ENCODE peak calls at places on chromosomes 13 and 19, in ten cellular contexts. P is RWPE1, I is T47D, S is astrocyte of the hippocampus, C is hippocampal formation, W is activated B cell treated with CpG ODN at 0.5 μM for 24 hours, M is T-helper 9 cell, J is activated T-cell treated with anti-CD3 and anti-CD28 coated beads for 24 hours, K is head of caudate nucleus, N is occipital lobe. G is an unnamed sample.

GRCh38 chr13:103698000-103698399 is 631.8 kb upstream of the SLC10A2 start:
- DNase-seq in P (no peak), I (peak; percentile 49), S (no peak), C (no peak), W (no peak), M (no peak), J (no peak), K (no peak), N (no peak), G (no peak)

GRCh38 chr13:21106089-21106488 is 44.7 kb upstream of the LATS2 start:
- DNase-seq in P (no peak), I (no peak), S (peak; percentile 78), C (no peak), W (no peak), M (no peak), J (no peak), K (no peak), N (no peak), G (no peak)

GRCh38 chr13:113759525-113760137 is 605 bp downstream of the TMEM255B start:
- DNase-seq in P (peak; percentile 34), I (peak; percentile 9), S (peak; percentile 43), C (no peak), W (no peak), M (no peak), J (no peak), K (no peak), N (no peak), G (peak; percentile 83)

GRCh38 chr13:101026736-101027398 is 352.3 kb upstream of the TMTC4 start:
- DNase-seq in P (no peak), I (no peak), S (no peak), C (no peak), W (no peak), M (no peak), J (no peak), K (no peak), N (no peak), G (no peak)

GRCh38 chr13:67131393-67131792 is 98.7 kb downstream of the PCDH9 start:
- DNase-seq in P (no peak), I (no peak), S (no peak), C (no peak), W (no peak), M (no peak), J (no peak), K (no peak), N (no peak), G (no peak)

GRCh38 chr13:33194820-33195692 is 90.5 kb downstream of the STARD13 start:
- DNase-seq in P (no peak), I (no peak), S (peak; percentile 81), C (no peak), W (no peak), M (no peak), J (no peak), K (no peak), N (no peak), G (peak; percentile 90)

GRCh38 chr19:1026189-1027019 is at the start of gene CNN2:
- DNase-seq in P (peak; percentile 74), I (peak; percentile 81), S (peak; percentile 95), C (no peak), W (peak; percentile 76), M (peak; percentile 55), J (peak; percentile 58), K (no peak), N (no peak), G (peak; percentile 79)

GRCh38 chr19:48873476-48874308 is 1.5 kb downstream of the PPP1R15A start:
- DNase-seq in P (no peak), I (no peak), S (no peak), C (no peak), W (no peak), M (no peak), J (no peak), K (no peak), N (no peak), G (peak; percentile 40)

GRCh38 chr13:38213307-38213706 is 136.3 kb upstream of the UFM1 start:
- DNase-seq in P (peak; percentile 8), I (no peak), S (no peak), C (no peak), W (no peak), M (no peak), J (no peak), K (no peak), N (no peak), G (no peak)

GRCh38 chr13:28043224-28043623 is 54.7 kb upstream of the URAD start:
- DNase-seq in P (no peak), I (no peak), S (no peak), C (no peak), W (no peak), M (no peak), J (no peak), K (no peak), N (no peak), G (no peak)

GRCh38 chr13:36131931-36132297 is 732 bp upstream of the DCLK1 start:
- DNase-seq in P (no peak), I (no peak), S (peak; percentile 75), C (no peak), W (no peak), M (no peak), J (no peak), K (no peak), N (peak; percentile 50), G (peak; percentile 22)

GRCh38 chr13:20131057-20131832 is 29.6 kb downstream of the GJA3 start:
- DNase-seq in P (no peak), I (no peak), S (no peak), C (no peak), W (no peak), M (no peak), J (no peak), K (no peak), N (no peak), G (no peak)

GRCh38 chr19:8251025-8251472 is 41.9 kb downstream of the CERS4 start:
- DNase-seq in P (no peak), I (no peak), S (peak; percentile 59), C (peak; percentile 21), W (no peak), M (no peak), J (no peak), K (peak; percentile 80), N (peak; percentile 57), G (no peak)

GRCh38 chr19:43316591-43317319 is 36.7 kb upstream of the CD177 start:
- DNase-seq in P (peak; percentile 19), I (peak; percentile 88), S (no peak), C (no peak), W (no peak), M (no peak), J (no peak), K (peak; percentile 1), N (no peak), G (peak; percentile 8)

GRCh38 chr19:8462601-8463000 is 17.8 kb downstream of the HNRNPM start:
- DNase-seq in P (no peak), I (no peak), S (peak; percentile 82), C (no peak), W (no peak), M (no peak), J (no peak), K (no peak), N (no peak), G (no peak)

GRCh38 chr19:47613165-47614146 is 4.5 kb downstream of the BICRA start:
- DNase-seq in P (no peak), I (no peak), S (peak; percentile 92), C (peak; percentile 37), W (no peak), M (no peak), J (no peak), K (no peak), N (no peak), G (peak; percentile 73)

GRCh38 chr13:97142452-97142851 is 79.7 kb upstream of the MBNL2 start:
- DNase-seq in P (no peak), I (peak; percentile 60), S (no peak), C (no peak), W (no peak), M (no peak), J (no peak), K (no peak), N (no peak), G (peak; percentile 53)

GRCh38 chr13:69109891-69110525 is 997.6 kb upstream of the ATXN8OS start:
- DNase-seq in P (no peak), I (no peak), S (peak; percentile 1), C (no peak), W (no peak), M (no peak), J (no peak), K (no peak), N (no peak), G (no peak)